ENCODE peak calls at places on chromosomes 1 and 21, in six cellular contexts. X is K562, J is GM12878, Y is HCT116, P is H1, H is HepG2. I is an unnamed sample.

GRCh38 chr1:226809785-226810571 is 60.4 kb upstream of the PSEN2 start:
- DNase-seq in X (no peak), J (no peak), Y (no peak), P (no peak), H (no peak), I (no peak)

GRCh38 chr1:32742132-32742947 is 39.8 kb upstream of the SYNC start:
- DNase-seq in X (peak; percentile 51), J (no peak), Y (no peak), P (no peak), H (peak; percentile 48), I (no peak)

GRCh38 chr1:245807306-245807705 is 652.5 kb downstream of the KIF26B start:
- DNase-seq in X (no peak), J (peak; percentile 80), Y (no peak), P (no peak), H (no peak), I (no peak)

GRCh38 chr1:169049258-169049936 is 57.1 kb upstream of the ATP1B1 start:
- DNase-seq in X (no peak), J (no peak), Y (no peak), P (no peak), H (no peak), I (no peak)

GRCh38 chr1:10179751-10180150 is 30.6 kb upstream of the KIF1B start:
- DNase-seq in X (no peak), J (no peak), Y (no peak), P (no peak), H (no peak), I (no peak)

GRCh38 chr1:170010443-170010842 is 64.1 kb downstream of the KIFAP3 start:
- DNase-seq in X (peak; percentile 14), J (no peak), Y (peak; percentile 55), P (no peak), H (peak; percentile 44), I (peak; percentile 4)

GRCh38 chr1:27535386-27535785 is 45.4 kb upstream of the WASF2 start:
- DNase-seq in X (no peak), J (no peak), Y (no peak), P (no peak), H (no peak), I (no peak)

GRCh38 chr1:117843791-117844190 is 85.6 kb downstream of the GDAP2 start:
- DNase-seq in X (no peak), J (no peak), Y (no peak), P (no peak), H (no peak), I (no peak)

GRCh38 chr21:26469789-26470188 is 103.3 kb downstream of the CYYR1 start:
- DNase-seq in X (no peak), J (no peak), Y (no peak), P (no peak), H (no peak), I (no peak)

GRCh38 chr1:44801491-44802305 is 1.5 kb downstream of the PLK3 start:
- DNase-seq in X (no peak), J (no peak), Y (no peak), P (no peak), H (no peak), I (no peak)

DNA sequence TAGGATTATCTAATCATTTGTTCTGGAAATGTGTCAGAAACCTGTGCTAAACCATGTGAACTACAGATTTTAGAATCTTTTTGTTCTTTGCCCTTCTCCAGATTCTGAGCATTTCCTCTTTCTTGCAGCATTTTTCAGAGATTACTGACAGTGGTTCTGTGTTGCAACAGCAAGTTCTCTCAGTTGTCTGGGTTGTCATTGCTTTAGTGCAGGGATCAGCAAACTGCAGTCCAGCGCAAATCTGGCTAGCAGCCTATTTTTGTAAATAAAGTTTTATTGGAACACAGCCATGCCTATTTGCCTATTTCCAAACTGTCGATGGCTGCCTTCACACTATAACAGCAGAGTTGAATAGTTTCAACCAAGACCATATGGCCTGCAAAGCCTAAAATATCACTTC is 66.3 kb upstream of the LRRC8D start:
- DNase-seq in X (no peak), J (no peak), Y (no peak), P (no peak), H (no peak), I (no peak)
- TF ChIP-seq JUND in X (no peak), J (no peak), Y (no peak), P (no peak), H (no peak), I (no peak)

GRCh38 chr1:103937763-103938357 is 188.2 kb downstream of the AMY1C start:
- DNase-seq in X (no peak), J (peak; percentile 9), Y (no peak), P (no peak), H (no peak), I (no peak)

DNA sequence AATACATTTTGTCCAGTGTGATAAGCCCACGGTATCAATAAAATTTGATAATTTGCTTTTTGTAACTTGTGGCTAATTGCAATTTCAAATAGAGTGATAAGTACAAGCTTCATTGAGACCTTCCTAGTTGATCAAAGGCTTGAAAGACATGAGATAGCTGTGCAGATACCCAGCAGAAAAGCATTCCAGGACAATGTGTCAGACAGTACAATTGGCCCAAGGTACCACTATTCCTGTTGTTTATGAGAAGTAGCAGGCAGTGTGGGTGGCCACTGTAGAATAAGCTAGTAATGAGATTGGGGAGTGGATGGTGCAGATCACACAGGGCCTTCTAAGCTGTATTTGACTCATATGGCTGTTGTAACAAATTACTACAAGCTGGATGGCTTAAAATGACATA is 182.2 kb downstream of the AMY1C start:
- DNase-seq in X (no peak), J (no peak), Y (no peak), P (no peak), H (no peak), I (no peak)
- TF ChIP-seq JUND in X (no peak), J (no peak), Y (no peak), P (no peak), H (no peak), I (no peak)

GRCh38 chr1:167137285-167138192 is 43.7 kb downstream of the STYXL2 start:
- DNase-seq in X (no peak), J (no peak), Y (no peak), P (no peak), H (no peak), I (no peak)

GRCh38 chr1:167132306-167133010 is 38.6 kb downstream of the STYXL2 start:
- DNase-seq in X (no peak), J (no peak), Y (no peak), P (no peak), H (no peak), I (no peak)

GRCh38 chr1:167135281-167135840 is 41.5 kb downstream of the STYXL2 start:
- DNase-seq in X (no peak), J (no peak), Y (no peak), P (no peak), H (no peak), I (no peak)

GRCh38 chr1:167138703-167139102 is 44.8 kb downstream of the STYXL2 start:
- DNase-seq in X (no peak), J (no peak), Y (no peak), P (no peak), H (no peak), I (no peak)

DNA sequence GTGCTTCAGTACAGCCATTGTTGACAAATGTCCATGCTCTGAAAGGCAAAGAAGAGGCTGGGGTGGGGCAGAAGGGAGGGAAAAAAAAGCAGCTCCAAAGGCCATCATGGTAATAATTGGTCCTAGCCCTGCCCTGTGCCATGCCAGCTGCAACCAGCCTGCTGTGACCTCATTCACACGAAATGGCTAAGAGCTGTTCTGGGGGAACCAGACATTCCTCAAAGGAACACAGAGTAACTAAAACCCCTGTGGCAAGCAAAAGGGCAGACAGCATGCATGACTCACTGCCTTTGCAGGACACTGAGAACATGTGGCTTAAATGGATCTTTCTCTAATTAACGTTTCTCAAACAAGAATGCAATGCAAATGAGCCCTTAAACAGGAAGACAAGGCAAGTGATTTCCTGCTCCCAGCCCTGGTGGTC is 42.3 kb downstream of the STYXL2 start:
- DNase-seq in X (no peak), J (no peak), Y (no peak), P (no peak), H (no peak), I (no peak)
- TF ChIP-seq JUND in X (no peak), J (no peak), Y (no peak), P (peak; percentile 76), H (no peak), I (no peak)

GRCh38 chr1:92749024-92749634 is 35.8 kb downstream of the EVI5 start:
- DNase-seq in X (peak; percentile 53), J (no peak), Y (peak; percentile 51), P (no peak), H (peak; percentile 62), I (peak; percentile 7)
- TF ChIP-seq JUND in X (no peak), J (no peak), Y (no peak), P (no peak), H (no peak), I (no peak)